ENCODE peak calls at places on chromosomes 6 and 20, in five cellular contexts. C is astrocyte of the spinal cord, W is choroid plexus epithelial cell, A is heart right ventricle, R is K562. B is an unnamed sample.

GRCh38 chr6:63573899-63574553 is 1.7 kb downstream of the LOC128125822 start:
- DNase-seq in W (peak), C (peak), A (no peak), R (peak), B (no peak)

GRCh38 chr6:129849456-129849855 is 11.7 kb downstream of the TMEM244 start:
- DNase-seq in C (peak), R (no peak), W (peak), A (no peak), B (no peak)

GRCh38 chr6:5869676-5870075 is 137.0 kb downstream of the NRN1 start:
- DNase-seq in W (no peak), R (no peak), A (no peak), C (no peak), B (no peak)

GRCh38 chr20:57678340-57678739 is 31.5 kb downstream of the PMEPA1 start:
- DNase-seq in A (no peak), W (no peak), R (no peak), C (no peak), B (no peak)

GRCh38 chr6:36624461-36625160 is 30.4 kb downstream of the SRSF3 start:
- DNase-seq in A (no peak), C (no peak), R (no peak), W (no peak), B (no peak)

GRCh38 chr6:7640607-7641577 is 50.9 kb downstream of the SNRNP48 start:
- DNase-seq in R (no peak), A (no peak), W (peak), C (peak), B (no peak)

GRCh38 chr6:95266537-95267258 is 310.6 kb upstream of the MANEA start:
- DNase-seq in C (peak), W (peak), A (no peak), R (no peak), B (no peak)

GRCh38 chr6:108948252-108948651 is 100.0 kb downstream of the ARMC2 start:
- DNase-seq in R (no peak), C (no peak), A (no peak), W (no peak), B (no peak)

GRCh38 chr6:133568970-133569889 is 319.7 kb upstream of the TCF21 start:
- DNase-seq in A (no peak), C (peak), W (peak), R (peak), B (no peak)

GRCh38 chr6:11423667-11424066 is 113.9 kb upstream of the TMEM170B start:
- DNase-seq in W (no peak), A (no peak), C (no peak), R (no peak), B (no peak)

GRCh38 chr6:156876302-156876701 is 99.1 kb downstream of the ARID1B start:
- DNase-seq in R (peak), W (no peak), A (peak), C (no peak), B (no peak)
- TF ChIP-seq CTCF in R (peak), W (peak), A (no peak), C (peak), B (peak)

GRCh38 chr20:3797592-3798404 is 1.7 kb downstream of the CDC25B start:
- DNase-seq in R (peak), C (no peak), A (no peak), W (peak), B (no peak)

GRCh38 chr20:3798908-3799248 is 2.8 kb downstream of the CDC25B start:
- DNase-seq in C (no peak), W (no peak), A (no peak), R (no peak), B (no peak)

GRCh38 chr20:3797226-3797545 is 1.1 kb downstream of the CDC25B start:
- DNase-seq in W (no peak), R (no peak), A (no peak), C (no peak), B (no peak)

GRCh38 chr20:3796477-3797225 is 541 bp downstream of the CDC25B start:
- DNase-seq in R (no peak), W (no peak), A (no peak), C (no peak), B (no peak)

DNA sequence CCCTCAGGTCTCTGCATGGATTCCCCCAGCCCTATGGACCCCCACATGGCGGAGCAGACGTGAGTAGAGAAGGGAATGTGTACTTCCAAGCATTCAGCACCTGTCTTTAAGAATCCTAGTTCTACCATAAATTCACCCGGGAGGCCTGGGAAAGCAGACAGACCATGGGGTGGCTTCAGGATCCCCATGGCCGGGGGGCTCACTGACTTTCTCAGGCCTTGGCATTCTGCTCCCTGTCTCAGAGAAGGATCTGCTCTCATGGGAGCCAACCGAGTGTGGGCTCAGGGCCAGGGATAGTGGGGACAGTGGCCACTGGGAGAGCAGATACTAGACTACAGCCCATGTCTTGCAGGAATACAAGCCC is 2.3 kb downstream of the CDC25B start:
- DNase-seq in C (no peak), A (no peak), R (no peak), W (no peak), B (no peak)
- H3K4me3 ChIP-seq in C (peak), A (no peak), R (no peak), W (no peak), B (peak)

GRCh38 chr20:62822788-62823651 is 6.2 kb downstream of the COL9A3 start:
- DNase-seq in C (no peak), R (peak), A (no peak), W (no peak), B (no peak)

GRCh38 chr20:62825288-62825993 is 8.6 kb downstream of the COL9A3 start:
- DNase-seq in W (no peak), C (no peak), R (no peak), A (peak), B (no peak)

GRCh38 chr20:62822239-62822787 is 5.5 kb downstream of the COL9A3 start:
- DNase-seq in C (no peak), A (no peak), W (no peak), R (no peak), B (no peak)

GRCh38 chr20:62824476-62825287 is 7.8 kb downstream of the COL9A3 start:
- DNase-seq in A (peak), W (peak), R (peak), C (peak), B (no peak)

GRCh38 chr20:62823688-62824475 is 7.0 kb downstream of the COL9A3 start:
- DNase-seq in C (no peak), A (peak), W (no peak), R (no peak), B (no peak)
- TF ChIP-seq CTCF in C (no peak), A (no peak), W (no peak), R (no peak), B (no peak)

GRCh38 chr6:28634758-28635546 is 109.3 kb downstream of the GPX5 start:
- DNase-seq in R (no peak), W (peak), C (no peak), A (no peak), B (no peak)

GRCh38 chr6:28633445-28634215 is 107.9 kb downstream of the GPX5 start:
- DNase-seq in W (no peak), C (no peak), R (no peak), A (no peak), B (no peak)

GRCh38 chr6:28635547-28636158 is 110.0 kb downstream of the GPX5 start:
- DNase-seq in R (no peak), C (no peak), A (no peak), W (no peak), B (no peak)

GRCh38 chr6:28632326-28632851 is 106.7 kb downstream of the GPX5 start:
- DNase-seq in R (no peak), C (no peak), W (no peak), A (no peak), B (no peak)

DNA sequence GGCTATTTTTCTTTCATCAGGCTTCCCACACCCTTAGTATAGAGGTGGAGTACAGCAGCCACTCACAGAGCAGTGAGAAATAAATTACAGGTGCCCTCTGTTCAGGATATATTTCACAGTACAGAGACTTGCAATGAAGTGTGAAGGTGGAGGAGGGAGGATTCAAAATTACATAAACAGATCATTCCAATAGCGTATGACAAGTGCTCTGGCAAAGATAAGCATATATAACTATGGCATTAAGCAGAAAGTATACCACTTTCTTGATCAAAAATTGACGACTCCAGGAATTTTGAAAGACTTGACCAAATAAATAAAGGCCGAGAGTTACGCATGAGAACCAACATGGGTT is 108.7 kb downstream of the GPX5 start:
- DNase-seq in A (no peak), W (no peak), R (no peak), C (no peak), B (no peak)
- H3K4me3 ChIP-seq in A (peak), W (no peak), R (no peak), C (peak), B (peak)

GRCh38 chr6:3195695-3196497 is 31.6 kb downstream of the TUBB2B start:
- DNase-seq in A (no peak), R (peak), W (no peak), C (peak), B (no peak)
- TF ChIP-seq CTCF in A (no peak), R (peak), W (no peak), C (peak), B (no peak)

GRCh38 chr6:168309997-168310396 is 9.6 kb downstream of the DACT2 start:
- DNase-seq in C (no peak), A (no peak), R (no peak), W (no peak), B (no peak)
- H3K4me3 ChIP-seq in C (no peak), A (no peak), R (no peak), W (no peak), B (no peak)

DNA sequence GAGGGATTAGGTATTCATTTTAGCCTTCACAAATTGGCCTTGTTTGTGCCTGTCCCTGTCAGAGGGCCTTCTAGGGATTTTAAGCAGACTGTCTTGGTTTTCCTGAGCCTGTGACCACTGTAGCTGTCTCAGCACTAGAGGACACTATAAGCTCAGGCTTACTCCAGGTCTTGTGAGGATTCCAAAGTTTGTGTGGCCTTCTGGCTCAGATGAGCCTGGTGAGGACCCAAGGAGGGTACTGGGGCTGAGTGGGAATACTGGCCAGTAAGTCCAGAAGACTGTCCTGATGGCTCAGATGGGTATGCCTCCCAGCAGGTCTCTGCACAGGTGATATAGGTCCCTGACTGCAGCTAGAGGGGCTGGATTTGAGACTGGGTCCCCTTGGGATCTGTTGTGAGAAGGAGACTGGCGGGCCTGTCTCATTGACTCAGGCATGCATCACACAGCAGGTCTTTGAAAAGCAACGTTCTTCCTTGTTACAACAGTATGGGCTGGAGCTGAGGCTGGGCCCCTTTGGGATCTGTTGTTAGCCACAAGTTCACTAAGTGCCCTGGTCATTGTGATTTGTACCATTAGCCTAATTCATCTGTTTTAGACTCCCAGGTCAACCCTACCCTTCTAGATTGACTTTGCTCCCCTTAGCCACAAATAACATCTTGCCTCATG is 26.3 kb upstream of the TFB1M start:
- DNase-seq in W (peak), R (no peak), A (no peak), C (peak), B (peak)
- TF ChIP-seq CTCF in W (peak), R (no peak), A (no peak), C (peak), B (peak)

B was measured in astrocyte of the cerebellum.